ENCODE peak calls at places on chromosomes 3 and 15, in seven cellular contexts. S, N, Z, R, J, M and Q are unnamed samples.

GRCh38 chr3:52248816-52249547 is 3.4 kb downstream of the PPM1M start:
- DNase-seq in S (no peak), Z (no peak), J (no peak), R (peak), M (no peak), N (no peak), Q (no peak)

GRCh38 chr15:92907880-92908279 is 7.8 kb downstream of the CHD2 start:
- DNase-seq in R (no peak), S (no peak), J (no peak), N (peak), Z (no peak), M (peak), Q (no peak)

GRCh38 chr3:43369404-43370345 is 83.3 kb downstream of the SNRK start:
- DNase-seq in S (no peak), Z (no peak), J (no peak), N (no peak), M (peak), R (no peak), Q (no peak)

GRCh38 chr15:68586274-68586961 is 7.6 kb downstream of the CORO2B start:
- DNase-seq in R (no peak), M (no peak), S (no peak), J (no peak), N (no peak), Z (no peak), Q (no peak)

GRCh38 chr15:89227425-89227824 is 6.0 kb upstream of the RLBP1 start:
- DNase-seq in S (no peak), Z (no peak), J (no peak), M (no peak), N (no peak), R (no peak), Q (no peak)

GRCh38 chr15:69548771-69549170 is 96.2 kb downstream of the RPLP1 start:
- DNase-seq in R (no peak), N (no peak), S (no peak), Z (no peak), J (no peak), M (no peak), Q (peak)

GRCh38 chr3:157939166-157939565 is 167.1 kb downstream of the SHOX2 start:
- DNase-seq in M (no peak), J (no peak), Z (no peak), R (no peak), N (no peak), S (no peak), Q (no peak)

GRCh38 chr3:184565421-184566211 is 4.0 kb downstream of the EPHB3 start:
- DNase-seq in J (no peak), Z (no peak), S (peak), M (no peak), N (no peak), R (peak), Q (no peak)

GRCh38 chr3:99128205-99128604 is 226.7 kb upstream of the DCBLD2 start:
- DNase-seq in M (no peak), R (no peak), N (no peak), J (no peak), Z (no peak), S (no peak), Q (no peak)

GRCh38 chr15:58247803-58248503 is 109.8 kb downstream of the AQP9 start:
- DNase-seq in J (no peak), M (peak), S (no peak), N (no peak), Z (no peak), R (no peak), Q (no peak)

GRCh38 chr3:170632780-170633179 is 46.9 kb upstream of the SLC7A14 start:
- DNase-seq in J (no peak), R (no peak), Z (peak), S (no peak), M (peak), N (no peak), Q (no peak)

GRCh38 chr3:155078959-155079794 is 942 bp upstream of the MME start:
- DNase-seq in S (no peak), J (no peak), Z (peak), N (no peak), M (no peak), R (no peak), Q (no peak)

GRCh38 chr3:12336099-12336498 is 47.2 kb downstream of the PPARG start:
- DNase-seq in J (no peak), S (no peak), R (no peak), Z (no peak), M (peak), N (no peak), Q (no peak)

GRCh38 chr15:48566669-48567068 is 78.8 kb downstream of the FBN1 start:
- DNase-seq in N (no peak), M (no peak), S (no peak), Z (no peak), R (no peak), J (no peak), Q (no peak)

GRCh38 chr3:73552700-73553099 is 72.0 kb downstream of the PDZRN3 start:
- DNase-seq in Z (no peak), R (no peak), J (no peak), N (no peak), S (no peak), M (no peak), Q (no peak)

GRCh38 chr3:46386206-46386605 is 15.5 kb downstream of the CCR5 start:
- DNase-seq in M (peak), N (no peak), Z (no peak), R (no peak), S (no peak), J (no peak), Q (no peak)

GRCh38 chr3:45462522-45463262 is 74.3 kb downstream of the LARS2 start:
- DNase-seq in Z (peak), M (peak), R (no peak), J (no peak), S (no peak), N (no peak), Q (no peak)

GRCh38 chr3:171348121-171348520 is 112.1 kb downstream of the TNIK start:
- DNase-seq in R (no peak), Z (no peak), N (no peak), S (no peak), M (no peak), J (no peak), Q (no peak)